ENCODE peak calls at places on chromosomes 3 and 15, in ten cellular contexts. O is dorsolateral prefrontal cortex; K is CD4-positive, alpha-beta T cell; M is H9; A is AG09309; G is tibial artery; Z is mammary epithelial cell; W is esophagus squamous epithelium; F is GM13977; Y is heart right ventricle. N is an unnamed sample.

GRCh38 chr15:74422723-74423442 is 10.9 kb downstream of the SEMA7A start:
- DNase-seq in A (no peak), W (no peak), K (no peak), M (peak; percentile 62), F (no peak), O (peak; percentile 66), G (no peak), Y (no peak), Z (peak; percentile 83), N (no peak)

GRCh38 chr3:127485396-127486170 is 105.0 kb downstream of the TPRA1 start:
- DNase-seq in Y (no peak), Z (no peak), M (peak; percentile 15), F (no peak), O (no peak), G (peak; percentile 6), W (no peak), A (no peak), K (no peak), N (no peak)

GRCh38 chr15:22786868-22787698 is 639 bp downstream of the NIPA1 start:
- DNase-seq in G (no peak), Z (peak; percentile 45), M (peak; percentile 45), O (no peak), F (peak; percentile 54), W (no peak), Y (no peak), K (peak; percentile 8), A (no peak), N (peak; percentile 20)

GRCh38 chr3:53252105-53252946 is 3.5 kb downstream of the TKT start:
- DNase-seq in K (no peak), Z (no peak), W (no peak), Y (no peak), A (no peak), M (no peak), O (no peak), G (peak; percentile 45), F (no peak), N (no peak)

GRCh38 chr15:67845974-67846373 is 6.1 kb upstream of the RNU6-1 start:
- DNase-seq in W (no peak), K (no peak), G (no peak), Y (no peak), A (no peak), Z (no peak), F (no peak), M (no peak), O (no peak), N (no peak)

GRCh38 chr3:151580592-151580991 is 119.7 kb upstream of the IGSF10 start:
- DNase-seq in W (no peak), Z (peak; percentile 23), M (no peak), A (peak; percentile 93), F (no peak), K (no peak), G (no peak), Y (no peak), O (no peak), N (no peak)

GRCh38 chr3:139259398-139259797 is 84.4 kb upstream of the MRPS22 start:
- DNase-seq in G (no peak), F (no peak), Z (no peak), M (no peak), W (no peak), O (no peak), Y (no peak), A (no peak), K (no peak), N (no peak)

GRCh38 chr3:62036726-62037125 is 336.6 kb downstream of the FEZF2 start:
- DNase-seq in G (no peak), Z (no peak), O (no peak), A (no peak), K (no peak), M (no peak), F (no peak), W (no peak), Y (no peak), N (no peak)

GRCh38 chr3:188583476-188584161 is 429.7 kb downstream of the LPP start:
- DNase-seq in O (no peak), Y (no peak), A (no peak), G (no peak), M (no peak), K (no peak), F (no peak), W (no peak), Z (peak; percentile 47), N (no peak)

GRCh38 chr3:45683417-45684326 is 5.5 kb upstream of the SACM1L start:
- DNase-seq in A (no peak), F (no peak), O (no peak), W (no peak), Z (no peak), M (no peak), K (no peak), Y (no peak), G (no peak), N (no peak)

GRCh38 chr15:75123395-75123794 is 78.3 kb upstream of the C15orf39 start:
- DNase-seq in M (no peak), K (no peak), F (no peak), Y (no peak), A (peak; percentile 88), G (no peak), Z (peak; percentile 70), W (no peak), O (no peak), N (no peak)

GRCh38 chr3:152589644-152590043 is 245.3 kb upstream of the P2RY1 start:
- DNase-seq in G (no peak), K (no peak), M (no peak), Z (no peak), W (no peak), A (no peak), F (no peak), Y (no peak), O (no peak), N (no peak)
- TF ChIP-seq CTCF in G (no peak), K (no peak), M (no peak), Z (no peak), W (no peak), A (no peak), F (no peak), Y (no peak), O (no peak), N (no peak)

GRCh38 chr3:100173931-100174330 is 59.6 kb upstream of the FILIP1L start:
- DNase-seq in Y (no peak), Z (no peak), O (no peak), W (no peak), G (no peak), M (no peak), F (no peak), K (no peak), A (no peak), N (no peak)

GRCh38 chr3:100175637-100176250 is 61.4 kb upstream of the FILIP1L start:
- DNase-seq in W (no peak), G (no peak), Y (no peak), K (no peak), O (no peak), Z (no peak), A (no peak), F (no peak), M (no peak), N (no peak)

GRCh38 chr3:100170492-100170891 is 56.2 kb upstream of the FILIP1L start:
- DNase-seq in Z (no peak), Y (no peak), O (no peak), M (no peak), W (no peak), K (no peak), A (no peak), F (no peak), G (no peak), N (no peak)

GRCh38 chr3:100169186-100169585 is 54.9 kb upstream of the FILIP1L start:
- DNase-seq in G (no peak), M (no peak), K (no peak), A (no peak), O (no peak), Z (no peak), Y (peak; percentile 30), F (no peak), W (no peak), N (no peak)

GRCh38 chr3:100171211-100171700 is 57.0 kb upstream of the FILIP1L start:
- DNase-seq in F (no peak), K (no peak), A (no peak), G (no peak), W (no peak), Z (no peak), O (no peak), Y (no peak), M (no peak), N (no peak)
- TF ChIP-seq CTCF in F (no peak), K (no peak), A (no peak), G (no peak), W (no peak), Z (no peak), O (no peak), Y (no peak), M (no peak), N (no peak)

DNA sequence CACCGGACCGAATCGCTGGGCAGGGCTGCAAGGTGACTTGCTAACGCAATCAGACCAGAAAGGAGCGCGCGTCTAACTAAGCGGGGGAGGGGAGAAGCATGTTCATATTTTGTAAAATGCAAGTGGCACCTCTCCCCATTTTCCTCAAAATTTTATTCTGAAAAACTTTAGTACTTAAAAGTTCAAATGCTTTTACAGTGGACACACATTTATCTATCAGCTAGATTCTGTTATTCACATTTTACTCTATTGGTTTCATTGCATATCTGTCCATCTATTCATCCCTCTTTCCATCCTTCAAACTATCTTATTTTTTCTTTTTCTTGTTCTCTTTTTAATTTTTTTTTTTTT is 46.1 kb upstream of the KLHL25 start:
- DNase-seq in Z (no peak), Y (no peak), F (no peak), M (no peak), G (no peak), O (no peak), K (no peak), W (no peak), A (no peak), N (no peak)
- TF ChIP-seq CTCF in Z (no peak), Y (no peak), F (no peak), M (no peak), G (no peak), O (no peak), K (peak; percentile 47), W (no peak), A (no peak), N (peak; percentile 35)

DNA sequence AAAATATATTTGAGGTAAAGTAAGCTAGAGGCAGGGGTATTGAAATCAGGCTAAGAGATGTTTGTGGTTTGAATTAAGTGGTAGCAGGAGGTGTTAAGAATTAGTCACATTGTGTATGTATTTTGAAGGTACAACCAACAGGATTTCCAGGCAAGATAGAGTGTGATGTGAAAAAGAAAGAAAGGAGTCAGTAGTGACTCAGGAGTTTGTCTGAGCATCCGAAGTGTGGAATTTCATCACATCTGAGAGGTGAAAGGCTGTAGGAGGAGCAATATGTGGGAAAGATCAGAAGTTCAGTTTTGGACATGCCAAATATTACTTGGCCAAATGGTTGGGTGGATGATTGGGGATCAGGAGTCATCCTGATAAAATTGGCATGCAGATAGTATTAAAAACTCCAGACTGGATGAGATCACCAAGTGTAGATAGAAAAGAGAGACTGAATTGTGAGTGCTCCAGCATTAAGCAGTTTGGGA is 32.1 kb upstream of the EBLN2 start:
- DNase-seq in F (no peak), A (peak; percentile 75), O (no peak), M (no peak), Y (no peak), Z (peak; percentile 94), W (no peak), G (no peak), K (no peak), N (no peak)
- TF ChIP-seq CTCF in F (no peak), A (no peak), O (no peak), M (no peak), Y (no peak), Z (no peak), W (no peak), G (no peak), K (no peak), N (no peak)

N was measured in neural crest cell.